ENCODE peak calls at places on chromosomes 1 and 21, in eight cellular contexts. Z is aorta, S is mesenchymal stem cell, A is H7, F is lung, T is AG04450, V is PC-3, Y is neural progenitor cell. Q is an unnamed sample.
A peak's percentile ranks its signal among the peaks of the same experiment; 100 is the strongest.

GRCh38 chr1:34358636-34359035 is 181.9 kb downstream of the C1orf94 start:
- DNase-seq in Z (no peak), Y (no peak), V (no peak), A (no peak), S (no peak), F (no peak), T (no peak), Q (no peak)

GRCh38 chr1:109298666-109299086 is 8.1 kb downstream of the MYBPHL start:
- DNase-seq in V (peak; percentile 11), S (peak; percentile 68), A (no peak), T (no peak), Z (no peak), F (no peak), Y (no peak), Q (no peak)

GRCh38 chr21:45873418-45873817 is 108.2 kb upstream of the COL6A1 start:
- DNase-seq in V (no peak), F (no peak), T (no peak), S (no peak), Z (peak; percentile 51), Y (no peak), A (peak; percentile 31), Q (no peak)

GRCh38 chr1:209850342-209850979 is 22.7 kb downstream of the UTP25 start:
- DNase-seq in S (peak; percentile 61), F (no peak), Z (no peak), V (peak; percentile 89), A (peak; percentile 72), Y (peak; percentile 62), T (no peak), Q (no peak)

GRCh38 chr21:14874379-14874778 is 190.4 kb downstream of the NRIP1 start:
- DNase-seq in A (no peak), S (no peak), V (peak; percentile 72), Y (no peak), T (no peak), F (no peak), Z (no peak), Q (no peak)

GRCh38 chr1:30706528-30706927 is 16.9 kb downstream of the MATN1 start:
- DNase-seq in F (no peak), Y (no peak), A (no peak), V (peak; percentile 15), T (no peak), Z (peak; percentile 86), S (peak; percentile 41), Q (no peak)

GRCh38 chr21:41640756-41641509 is 125.9 kb downstream of the RIPK4 start:
- DNase-seq in S (peak; percentile 27), Z (no peak), A (no peak), T (no peak), V (peak; percentile 82), F (no peak), Y (no peak), Q (no peak)

GRCh38 chr1:9705337-9706098 is 54.0 kb downstream of the PIK3CD start:
- DNase-seq in S (no peak), Z (no peak), T (no peak), F (no peak), V (peak; percentile 52), A (peak; percentile 15), Y (no peak), Q (no peak)

GRCh38 chr1:224616761-224617409 is 768 bp downstream of the CNIH3 start:
- DNase-seq in Y (peak; percentile 62), V (no peak), F (no peak), Z (no peak), A (peak; percentile 75), T (no peak), S (peak; percentile 34), Q (no peak)

DNA sequence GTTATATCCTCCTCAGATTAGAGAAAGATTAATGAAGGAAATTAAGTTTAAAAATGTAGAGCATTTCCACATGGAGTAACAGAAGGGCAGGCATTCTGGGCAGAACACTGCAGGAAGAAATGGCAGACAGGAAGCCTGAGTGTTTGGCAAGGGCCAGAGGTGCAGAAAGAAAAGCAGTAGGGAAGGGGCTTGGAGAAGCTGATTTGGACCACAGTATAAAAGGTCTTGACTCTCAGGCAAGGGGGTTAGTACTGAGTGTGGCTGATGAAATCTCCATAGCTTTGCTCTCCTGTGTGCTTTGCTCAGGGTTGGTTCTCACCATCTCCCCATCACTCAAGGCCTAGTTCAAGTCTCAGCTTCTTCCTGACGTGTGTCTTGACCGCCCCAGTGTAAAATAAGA is 80.2 kb downstream of the SLC45A1 start:
- DNase-seq in T (no peak), S (no peak), A (no peak), Z (no peak), Y (no peak), V (no peak), F (no peak), Q (no peak)
- H3K4me3 ChIP-seq in T (no peak overlapping the region), S (no peak overlapping the region), A (no peak overlapping the region), Z (no peak overlapping the region), Y (no peak overlapping the region), V (peak overlapping the region; percentile 5), F (no peak overlapping the region), Q (no peak overlapping the region)

GRCh38 chr1:202709276-202710041 is 795 bp downstream of the SYT2 start:
- DNase-seq in T (no peak), A (peak; percentile 90), V (no peak), F (no peak), S (no peak), Y (peak; percentile 62), Z (no peak), Q (no peak)
- H3K4me3 ChIP-seq in T (no peak overlapping the region), A (peak overlapping the region; percentile 78), V (no peak overlapping the region), F (no peak overlapping the region), S (no peak overlapping the region), Y (peak overlapping the region; percentile 60), Z (no peak overlapping the region), Q (no peak overlapping the region)

GRCh38 chr1:240652554-240652953 is 40.6 kb upstream of the GREM2 start:
- DNase-seq in V (no peak), A (no peak), S (no peak), Z (no peak), Y (no peak), T (no peak), F (no peak), Q (no peak)
- H3K4me3 ChIP-seq in V (no peak overlapping the region), A (no peak overlapping the region), S (no peak overlapping the region), Z (no peak overlapping the region), Y (no peak overlapping the region), T (no peak overlapping the region), F (no peak overlapping the region), Q (no peak overlapping the region)

GRCh38 chr1:149993181-149993580 is 17.3 kb downstream of the OTUD7B start:
- DNase-seq in T (no peak), Z (no peak), A (no peak), F (no peak), Y (no peak), S (no peak), V (no peak), Q (no peak)

GRCh38 chr1:149993764-149994163 is 16.8 kb downstream of the OTUD7B start:
- DNase-seq in Z (no peak), F (no peak), A (no peak), Y (no peak), T (no peak), V (no peak), S (no peak), Q (no peak)

GRCh38 chr1:150001415-150001814 is 9.1 kb downstream of the OTUD7B start:
- DNase-seq in V (no peak), T (no peak), A (no peak), Y (no peak), S (no peak), F (no peak), Z (no peak), Q (no peak)

GRCh38 chr1:149997585-149998262 is 12.8 kb downstream of the OTUD7B start:
- DNase-seq in F (no peak), S (no peak), Y (no peak), T (no peak), V (no peak), A (no peak), Z (no peak), Q (no peak)

DNA sequence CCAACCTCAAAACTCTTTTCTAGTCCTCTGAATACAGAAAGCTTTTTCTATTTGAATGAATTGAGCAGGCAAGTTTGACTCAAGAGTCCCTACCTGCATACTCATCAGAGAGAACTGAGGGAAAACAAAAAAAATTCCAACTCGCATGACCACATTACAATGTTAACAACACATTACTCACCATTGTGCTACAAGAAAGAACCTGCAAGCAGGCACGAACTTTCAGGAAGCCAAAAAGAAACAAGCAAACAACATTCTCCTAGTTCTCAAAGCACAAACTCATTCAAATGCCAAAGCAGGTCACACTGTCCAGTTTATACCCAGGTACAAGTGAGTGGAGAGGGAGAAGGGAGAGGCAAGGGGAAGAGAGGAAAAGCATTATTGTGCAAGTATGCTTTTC is 14.6 kb downstream of the OTUD7B start:
- DNase-seq in Z (no peak), A (no peak), V (peak; percentile 94), F (no peak), Y (no peak), T (no peak), S (no peak), Q (no peak)
- H3K4me3 ChIP-seq in Z (no peak overlapping the region), A (no peak overlapping the region), V (peak overlapping the region; percentile 6), F (no peak overlapping the region), Y (no peak overlapping the region), T (no peak overlapping the region), S (no peak overlapping the region), Q (no peak overlapping the region)

GRCh38 chr1:204196068-204196795 is at the start of gene KISS1:
- DNase-seq in S (no peak), A (peak; percentile 66), Z (no peak), F (no peak), T (no peak), V (peak; percentile 40), Y (no peak), Q (no peak)

GRCh38 chr1:204201651-204202050 is 5.4 kb upstream of the KISS1 start:
- DNase-seq in Y (no peak), A (no peak), T (no peak), F (no peak), S (no peak), V (no peak), Z (peak; percentile 47), Q (no peak)

GRCh38 chr1:204199579-204199978 is 3.3 kb upstream of the KISS1 start:
- DNase-seq in F (no peak), T (no peak), V (no peak), A (no peak), Z (no peak), Y (no peak), S (no peak), Q (no peak)

GRCh38 chr1:204197068-204197467 is 777 bp upstream of the KISS1 start:
- DNase-seq in Y (no peak), F (no peak), V (no peak), Z (no peak), A (no peak), T (no peak), S (no peak), Q (no peak)

DNA sequence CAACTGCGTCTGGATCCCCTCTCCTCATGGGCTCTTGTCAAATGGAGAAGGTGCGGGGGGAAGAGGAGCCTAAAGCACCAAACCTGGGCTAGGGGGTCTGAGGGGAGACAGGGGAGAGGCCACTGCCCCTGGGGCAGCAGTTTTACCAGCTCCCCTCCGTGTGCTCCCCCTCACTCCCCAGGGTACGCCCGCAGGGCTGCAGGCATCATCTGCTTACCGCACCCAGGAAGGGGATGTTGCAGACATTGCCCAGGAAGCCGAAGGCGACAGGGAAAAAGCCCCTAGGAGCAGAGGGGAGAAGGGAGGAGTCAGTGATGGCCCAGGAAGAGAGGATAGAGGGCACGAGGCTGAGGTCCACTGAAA is 2.7 kb upstream of the KISS1 start:
- DNase-seq in S (no peak), F (no peak), V (no peak), T (no peak), A (no peak), Y (no peak), Z (no peak), Q (no peak)
- H3K4me3 ChIP-seq in S (no peak overlapping the region), F (no peak overlapping the region), V (no peak overlapping the region), T (no peak overlapping the region), A (no peak overlapping the region), Y (no peak overlapping the region), Z (no peak overlapping the region), Q (no peak overlapping the region)

Q was measured in AG09309.